ENCODE peak calls at places on chromosomes 7 and 10, in four cellular contexts. Y, O, T and Z are unnamed samples.

GRCh38 chr7:157785486-157786186 is 448.8 kb downstream of the DNAJB6 start:
- DNase-seq in Y (no peak), T (no peak), O (no peak), Z (no peak)

GRCh38 chr7:4265056-4265455 is 417.0 kb upstream of the FOXK1 start:
- DNase-seq in T (no peak), O (no peak), Y (no peak), Z (no peak)

GRCh38 chr7:140440593-140440992 is 36.7 kb downstream of the RAB19 start:
- DNase-seq in T (no peak), Y (no peak), O (no peak), Z (no peak)

GRCh38 chr10:32237644-32238345 is 109.2 kb downstream of the EPC1 start:
- DNase-seq in Y (no peak), T (peak), O (peak), Z (no peak)

GRCh38 chr7:51647931-51648351 is 331.3 kb upstream of the COBL start:
- DNase-seq in O (peak), Y (peak), T (peak), Z (peak)

GRCh38 chr10:5762531-5762930 is 50.7 kb downstream of the GDI2 start:
- DNase-seq in Y (no peak), T (no peak), O (no peak), Z (no peak)

GRCh38 chr7:130930260-130930659 is 196.3 kb upstream of the KLF14 start:
- DNase-seq in T (no peak), O (peak), Y (no peak), Z (no peak)

GRCh38 chr7:2785071-2785500 is 59.0 kb downstream of the GNA12 start:
- DNase-seq in Y (no peak), O (peak), T (no peak), Z (no peak)

GRCh38 chr10:93745411-93746065 is 12.2 kb upstream of the LGI1 start:
- DNase-seq in O (peak), Y (peak), T (no peak), Z (no peak)

GRCh38 chr7:48548667-48549066 is 375.7 kb upstream of the CDC14C start:
- DNase-seq in Y (no peak), T (no peak), O (peak), Z (no peak)

GRCh38 chr10:8137726-8138125 is 83.2 kb downstream of the GATA3 start:
- DNase-seq in T (no peak), Y (no peak), O (no peak), Z (no peak)

GRCh38 chr7:1007901-1008300 is 24.9 kb downstream of the CYP2W1 start:
- DNase-seq in T (no peak), Y (no peak), O (peak), Z (no peak)

GRCh38 chr7:12731214-12731656 is 43.8 kb downstream of the ARL4A start:
- DNase-seq in O (peak), Y (no peak), T (peak), Z (no peak)